ENCODE peak calls at places on chromosome 13, in nine cellular contexts. One of them, this sample, is unnamed.

GRCh38 chr13:113216165-113217056 is 7.0 kb downstream of the CUL4A start:
- DNase-seq in adipocyte: peak
- DNase-seq in GF-D8: no peak
- DNase-seq in activated naive CD8-positive, alpha-beta T cell treated with anti-CD3 and anti-CD28 coated beads, Interleukin-2, amount 50 U/mL, for 24 hours: no peak
- DNase-seq in T-helper 22 cell: no peak
- DNase-seq in LHCN-M2: peak
- DNase-seq in astrocyte: peak
- DNase-seq in GM04503: no peak
- DNase-seq in NCI-H510A treated with DMSO at 0.1 percent for 48 hours: peak
- DNase-seq in this sample: no peak

GRCh38 chr13:83190020-83190419 is 692.3 kb downstream of the SLITRK1 start:
- DNase-seq in NCI-H510A treated with DMSO at 0.1 percent for 48 hours: no peak
- DNase-seq in GF-D8: no peak
- DNase-seq in adipocyte: no peak
- DNase-seq in GM04503: no peak
- DNase-seq in activated naive CD8-positive, alpha-beta T cell treated with anti-CD3 and anti-CD28 coated beads, Interleukin-2, amount 50 U/mL, for 24 hours: no peak
- DNase-seq in T-helper 22 cell: no peak
- DNase-seq in LHCN-M2: peak
- DNase-seq in astrocyte: no peak
- DNase-seq in this sample: no peak

GRCh38 chr13:93262729-93263128 is 36.1 kb downstream of the GPC6 start:
- DNase-seq in LHCN-M2: peak
- DNase-seq in NCI-H510A treated with DMSO at 0.1 percent for 48 hours: no peak
- DNase-seq in adipocyte: no peak
- DNase-seq in T-helper 22 cell: no peak
- DNase-seq in GF-D8: no peak
- DNase-seq in GM04503: peak
- DNase-seq in astrocyte: peak
- DNase-seq in activated naive CD8-positive, alpha-beta T cell treated with anti-CD3 and anti-CD28 coated beads, Interleukin-2, amount 50 U/mL, for 24 hours: no peak
- DNase-seq in this sample: no peak

GRCh38 chr13:110444226-110444653 is 117.3 kb downstream of the RAB20 start:
- DNase-seq in activated naive CD8-positive, alpha-beta T cell treated with anti-CD3 and anti-CD28 coated beads, Interleukin-2, amount 50 U/mL, for 24 hours: no peak
- DNase-seq in GF-D8: no peak
- DNase-seq in astrocyte: peak
- DNase-seq in LHCN-M2: peak
- DNase-seq in adipocyte: peak
- DNase-seq in NCI-H510A treated with DMSO at 0.1 percent for 48 hours: peak
- DNase-seq in T-helper 22 cell: no peak
- DNase-seq in GM04503: no peak
- DNase-seq in this sample: no peak

GRCh38 chr13:80341098-80341701 is at the start of gene SPRY2:
- DNase-seq in GM04503: peak
- DNase-seq in GF-D8: peak
- DNase-seq in T-helper 22 cell: no peak
- DNase-seq in astrocyte: peak
- DNase-seq in LHCN-M2: peak
- DNase-seq in NCI-H510A treated with DMSO at 0.1 percent for 48 hours: peak
- DNase-seq in adipocyte: peak
- DNase-seq in activated naive CD8-positive, alpha-beta T cell treated with anti-CD3 and anti-CD28 coated beads, Interleukin-2, amount 50 U/mL, for 24 hours: peak
- DNase-seq in this sample: no peak

GRCh38 chr13:105773887-105774538 is 761.4 kb downstream of the EFNB2 start:
- DNase-seq in activated naive CD8-positive, alpha-beta T cell treated with anti-CD3 and anti-CD28 coated beads, Interleukin-2, amount 50 U/mL, for 24 hours: no peak
- DNase-seq in adipocyte: peak
- DNase-seq in LHCN-M2: no peak
- DNase-seq in GM04503: no peak
- DNase-seq in GF-D8: no peak
- DNase-seq in astrocyte: peak
- DNase-seq in NCI-H510A treated with DMSO at 0.1 percent for 48 hours: no peak
- DNase-seq in T-helper 22 cell: no peak
- DNase-seq in this sample: no peak

GRCh38 chr13:52739468-52740071 is at the start of gene CNMD:
- DNase-seq in LHCN-M2: no peak
- DNase-seq in T-helper 22 cell: no peak
- DNase-seq in adipocyte: no peak
- DNase-seq in astrocyte: no peak
- DNase-seq in activated naive CD8-positive, alpha-beta T cell treated with anti-CD3 and anti-CD28 coated beads, Interleukin-2, amount 50 U/mL, for 24 hours: no peak
- DNase-seq in GM04503: no peak
- DNase-seq in GF-D8: no peak
- DNase-seq in NCI-H510A treated with DMSO at 0.1 percent for 48 hours: no peak
- DNase-seq in this sample: no peak

GRCh38 chr13:100788540-100788939 is 113.9 kb upstream of the TMTC4 start:
- DNase-seq in activated naive CD8-positive, alpha-beta T cell treated with anti-CD3 and anti-CD28 coated beads, Interleukin-2, amount 50 U/mL, for 24 hours: no peak
- DNase-seq in adipocyte: no peak
- DNase-seq in GM04503: no peak
- DNase-seq in LHCN-M2: no peak
- DNase-seq in GF-D8: no peak
- DNase-seq in astrocyte: no peak
- DNase-seq in T-helper 22 cell: no peak
- DNase-seq in NCI-H510A treated with DMSO at 0.1 percent for 48 hours: no peak
- DNase-seq in this sample: no peak

GRCh38 chr13:60572003-60572792 is 175.2 kb downstream of the TDRD3 start:
- DNase-seq in T-helper 22 cell: no peak
- DNase-seq in GF-D8: peak
- DNase-seq in LHCN-M2: peak
- DNase-seq in NCI-H510A treated with DMSO at 0.1 percent for 48 hours: no peak
- DNase-seq in activated naive CD8-positive, alpha-beta T cell treated with anti-CD3 and anti-CD28 coated beads, Interleukin-2, amount 50 U/mL, for 24 hours: no peak
- DNase-seq in GM04503: no peak
- DNase-seq in astrocyte: peak
- DNase-seq in adipocyte: no peak
- DNase-seq in this sample: no peak

GRCh38 chr13:32829676-32830091 is 186.5 kb upstream of the KL start:
- DNase-seq in LHCN-M2: peak
- DNase-seq in NCI-H510A treated with DMSO at 0.1 percent for 48 hours: no peak
- DNase-seq in activated naive CD8-positive, alpha-beta T cell treated with anti-CD3 and anti-CD28 coated beads, Interleukin-2, amount 50 U/mL, for 24 hours: no peak
- DNase-seq in adipocyte: peak
- DNase-seq in GM04503: no peak
- DNase-seq in astrocyte: peak
- DNase-seq in GF-D8: no peak
- DNase-seq in T-helper 22 cell: no peak
- DNase-seq in this sample: no peak

GRCh38 chr13:43785681-43786471 is 896 bp downstream of the ENOX1 start:
- DNase-seq in adipocyte: peak
- DNase-seq in LHCN-M2: peak
- DNase-seq in GM04503: no peak
- DNase-seq in activated naive CD8-positive, alpha-beta T cell treated with anti-CD3 and anti-CD28 coated beads, Interleukin-2, amount 50 U/mL, for 24 hours: peak
- DNase-seq in NCI-H510A treated with DMSO at 0.1 percent for 48 hours: no peak
- DNase-seq in astrocyte: peak
- DNase-seq in GF-D8: no peak
- DNase-seq in T-helper 22 cell: no peak
- DNase-seq in this sample: peak

GRCh38 chr13:100532090-100532766 is 56.4 kb downstream of the GGACT start:
- DNase-seq in activated naive CD8-positive, alpha-beta T cell treated with anti-CD3 and anti-CD28 coated beads, Interleukin-2, amount 50 U/mL, for 24 hours: no peak
- DNase-seq in LHCN-M2: no peak
- DNase-seq in GF-D8: no peak
- DNase-seq in adipocyte: no peak
- DNase-seq in GM04503: no peak
- DNase-seq in NCI-H510A treated with DMSO at 0.1 percent for 48 hours: no peak
- DNase-seq in T-helper 22 cell: no peak
- DNase-seq in astrocyte: no peak
- DNase-seq in this sample: no peak

GRCh38 chr13:28027607-28028364 is 39.3 kb upstream of the URAD start:
- DNase-seq in GM04503: no peak
- DNase-seq in T-helper 22 cell: no peak
- DNase-seq in adipocyte: no peak
- DNase-seq in LHCN-M2: no peak
- DNase-seq in activated naive CD8-positive, alpha-beta T cell treated with anti-CD3 and anti-CD28 coated beads, Interleukin-2, amount 50 U/mL, for 24 hours: no peak
- DNase-seq in NCI-H510A treated with DMSO at 0.1 percent for 48 hours: no peak
- DNase-seq in astrocyte: no peak
- DNase-seq in GF-D8: no peak
- DNase-seq in this sample: no peak

GRCh38 chr13:51637852-51638496 is 53.7 kb downstream of the WDFY2 start:
- DNase-seq in astrocyte: no peak
- DNase-seq in NCI-H510A treated with DMSO at 0.1 percent for 48 hours: no peak
- DNase-seq in T-helper 22 cell: no peak
- DNase-seq in adipocyte: no peak
- DNase-seq in LHCN-M2: no peak
- DNase-seq in GM04503: no peak
- DNase-seq in GF-D8: no peak
- DNase-seq in activated naive CD8-positive, alpha-beta T cell treated with anti-CD3 and anti-CD28 coated beads, Interleukin-2, amount 50 U/mL, for 24 hours: no peak
- DNase-seq in this sample: no peak

GRCh38 chr13:100668408-100668807 is 6.2 kb downstream of the TMTC4 start:
- DNase-seq in astrocyte: peak
- DNase-seq in GM04503: no peak
- DNase-seq in LHCN-M2: no peak
- DNase-seq in NCI-H510A treated with DMSO at 0.1 percent for 48 hours: no peak
- DNase-seq in activated naive CD8-positive, alpha-beta T cell treated with anti-CD3 and anti-CD28 coated beads, Interleukin-2, amount 50 U/mL, for 24 hours: no peak
- DNase-seq in GF-D8: no peak
- DNase-seq in adipocyte: no peak
- DNase-seq in T-helper 22 cell: no peak
- DNase-seq in this sample: peak

GRCh38 chr13:52377898-52378297 is 28.1 kb downstream of the THSD1 start:
- DNase-seq in adipocyte: no peak
- DNase-seq in T-helper 22 cell: no peak
- DNase-seq in astrocyte: no peak
- DNase-seq in GF-D8: no peak
- DNase-seq in LHCN-M2: no peak
- DNase-seq in activated naive CD8-positive, alpha-beta T cell treated with anti-CD3 and anti-CD28 coated beads, Interleukin-2, amount 50 U/mL, for 24 hours: no peak
- DNase-seq in NCI-H510A treated with DMSO at 0.1 percent for 48 hours: no peak
- DNase-seq in GM04503: no peak
- DNase-seq in this sample: no peak

GRCh38 chr13:24727731-24728601 is 36.0 kb upstream of the RNF17 start:
- DNase-seq in astrocyte: peak
- DNase-seq in adipocyte: peak
- DNase-seq in GF-D8: peak
- DNase-seq in GM04503: peak
- DNase-seq in LHCN-M2: peak
- DNase-seq in NCI-H510A treated with DMSO at 0.1 percent for 48 hours: peak
- DNase-seq in activated naive CD8-positive, alpha-beta T cell treated with anti-CD3 and anti-CD28 coated beads, Interleukin-2, amount 50 U/mL, for 24 hours: peak
- DNase-seq in T-helper 22 cell: peak
- DNase-seq in this sample: no peak

GRCh38 chr13:57030671-57031070 is 110.0 kb upstream of the PRR20A start:
- DNase-seq in NCI-H510A treated with DMSO at 0.1 percent for 48 hours: no peak
- DNase-seq in astrocyte: no peak
- DNase-seq in LHCN-M2: no peak
- DNase-seq in GF-D8: no peak
- DNase-seq in activated naive CD8-positive, alpha-beta T cell treated with anti-CD3 and anti-CD28 coated beads, Interleukin-2, amount 50 U/mL, for 24 hours: no peak
- DNase-seq in adipocyte: no peak
- DNase-seq in GM04503: no peak
- DNase-seq in T-helper 22 cell: no peak
- DNase-seq in this sample: no peak

GRCh38 chr13:101331731-101332130 is 84.6 kb downstream of the NALCN start:
- DNase-seq in T-helper 22 cell: no peak
- DNase-seq in activated naive CD8-positive, alpha-beta T cell treated with anti-CD3 and anti-CD28 coated beads, Interleukin-2, amount 50 U/mL, for 24 hours: no peak
- DNase-seq in astrocyte: no peak
- DNase-seq in GM04503: no peak
- DNase-seq in LHCN-M2: peak
- DNase-seq in NCI-H510A treated with DMSO at 0.1 percent for 48 hours: no peak
- DNase-seq in adipocyte: no peak
- DNase-seq in GF-D8: no peak
- DNase-seq in this sample: no peak

GRCh38 chr13:46288570-46289259 is 77.0 kb downstream of the LRRC63 start:
- DNase-seq in activated naive CD8-positive, alpha-beta T cell treated with anti-CD3 and anti-CD28 coated beads, Interleukin-2, amount 50 U/mL, for 24 hours: no peak
- DNase-seq in adipocyte: peak
- DNase-seq in NCI-H510A treated with DMSO at 0.1 percent for 48 hours: peak
- DNase-seq in T-helper 22 cell: no peak
- DNase-seq in astrocyte: peak
- DNase-seq in GF-D8: peak
- DNase-seq in GM04503: no peak
- DNase-seq in LHCN-M2: peak
- DNase-seq in this sample: no peak

GRCh38 chr13:110361365-110361911 is 54.4 kb downstream of the COL4A2 start:
- DNase-seq in T-helper 22 cell: no peak
- DNase-seq in adipocyte: peak
- DNase-seq in NCI-H510A treated with DMSO at 0.1 percent for 48 hours: no peak
- DNase-seq in GF-D8: no peak
- DNase-seq in LHCN-M2: peak
- DNase-seq in activated naive CD8-positive, alpha-beta T cell treated with anti-CD3 and anti-CD28 coated beads, Interleukin-2, amount 50 U/mL, for 24 hours: no peak
- DNase-seq in astrocyte: peak
- DNase-seq in GM04503: peak
- DNase-seq in this sample: no peak

GRCh38 chr13:98959775-98960325 is 18.0 kb downstream of the DOCK9 start:
- DNase-seq in GM04503: no peak
- DNase-seq in LHCN-M2: peak
- DNase-seq in astrocyte: no peak
- DNase-seq in NCI-H510A treated with DMSO at 0.1 percent for 48 hours: no peak
- DNase-seq in GF-D8: no peak
- DNase-seq in activated naive CD8-positive, alpha-beta T cell treated with anti-CD3 and anti-CD28 coated beads, Interleukin-2, amount 50 U/mL, for 24 hours: no peak
- DNase-seq in T-helper 22 cell: no peak
- DNase-seq in adipocyte: no peak
- DNase-seq in this sample: no peak

GRCh38 chr13:23622991-23623390 is 52.8 kb downstream of the TNFRSF19 start:
- DNase-seq in astrocyte: no peak
- DNase-seq in LHCN-M2: no peak
- DNase-seq in GM04503: no peak
- DNase-seq in adipocyte: no peak
- DNase-seq in NCI-H510A treated with DMSO at 0.1 percent for 48 hours: no peak
- DNase-seq in GF-D8: no peak
- DNase-seq in T-helper 22 cell: no peak
- DNase-seq in activated naive CD8-positive, alpha-beta T cell treated with anti-CD3 and anti-CD28 coated beads, Interleukin-2, amount 50 U/mL, for 24 hours: no peak
- DNase-seq in this sample: no peak

GRCh38 chr13:83449666-83450395 is 432.4 kb downstream of the SLITRK1 start:
- DNase-seq in LHCN-M2: peak
- DNase-seq in activated naive CD8-positive, alpha-beta T cell treated with anti-CD3 and anti-CD28 coated beads, Interleukin-2, amount 50 U/mL, for 24 hours: no peak
- DNase-seq in GF-D8: no peak
- DNase-seq in NCI-H510A treated with DMSO at 0.1 percent for 48 hours: no peak
- DNase-seq in T-helper 22 cell: no peak
- DNase-seq in astrocyte: peak
- DNase-seq in GM04503: peak
- DNase-seq in adipocyte: peak
- DNase-seq in this sample: no peak

GRCh38 chr13:111526922-111527321 is 206.5 kb downstream of the TEX29 start:
- DNase-seq in NCI-H510A treated with DMSO at 0.1 percent for 48 hours: no peak
- DNase-seq in GF-D8: no peak
- DNase-seq in LHCN-M2: no peak
- DNase-seq in GM04503: no peak
- DNase-seq in adipocyte: no peak
- DNase-seq in activated naive CD8-positive, alpha-beta T cell treated with anti-CD3 and anti-CD28 coated beads, Interleukin-2, amount 50 U/mL, for 24 hours: no peak
- DNase-seq in T-helper 22 cell: no peak
- DNase-seq in astrocyte: no peak
- DNase-seq in this sample: no peak

This sample was measured in cerebellar nuclear complex.